ENCODE peak calls at places on chromosomes 3 and 15, in nine cellular contexts. X, J, W, P, H, Y, Q, V and U are unnamed samples.

GRCh38 chr3:38297537-38297936 is 15.4 kb downstream of the SLC22A14 start:
- DNase-seq in X (no peak), J (no peak), W (no peak), P (no peak), H (no peak), Y (no peak), Q (no peak), V (no peak), U (no peak)

GRCh38 chr3:1092771-1093170 is at the start of gene CNTN6:
- DNase-seq in X (no peak), J (no peak), W (no peak), P (no peak), H (no peak), Y (peak), Q (peak), V (no peak), U (no peak)

GRCh38 chr15:55535436-55535835 is 27.4 kb upstream of the DNAAF4 start:
- DNase-seq in X (no peak), J (no peak), W (no peak), P (no peak), H (no peak), Y (no peak), Q (no peak), V (no peak), U (no peak)

GRCh38 chr15:93929375-93930094 is 301.8 kb upstream of the MCTP2 start:
- DNase-seq in X (no peak), J (peak), W (no peak), P (no peak), H (no peak), Y (peak), Q (peak), V (no peak), U (no peak)

GRCh38 chr15:80183886-80184285 is 31.1 kb downstream of the FAH start:
- DNase-seq in X (no peak), J (no peak), W (no peak), P (no peak), H (peak), Y (no peak), Q (no peak), V (no peak), U (no peak)

GRCh38 chr15:76197703-76198455 is 113.4 kb downstream of the ETFA start:
- DNase-seq in X (peak), J (no peak), W (no peak), P (no peak), H (no peak), Y (no peak), Q (no peak), V (peak), U (no peak)

GRCh38 chr15:89017370-89018066 is 70.7 kb upstream of the ABHD2 start:
- DNase-seq in X (peak), J (peak), W (peak), P (peak), H (peak), Y (peak), Q (peak), V (peak), U (no peak)

GRCh38 chr3:65979152-65979551 is 59.6 kb downstream of the MAGI1 start:
- DNase-seq in X (no peak), J (no peak), W (no peak), P (no peak), H (no peak), Y (no peak), Q (peak), V (no peak), U (no peak)

GRCh38 chr3:60764870-60765269 is 486.4 kb downstream of the FHIT start:
- DNase-seq in X (no peak), J (no peak), W (no peak), P (no peak), H (no peak), Y (no peak), Q (no peak), V (no peak), U (no peak)

GRCh38 chr15:37289109-37289765 is 188.9 kb upstream of the MEIS2 start:
- DNase-seq in X (no peak), J (no peak), W (no peak), P (no peak), H (peak), Y (peak), Q (peak), V (peak), U (no peak)
- TF ChIP-seq CTCF in X (no peak), J (no peak), W (no peak), P (no peak), H (no peak), Y (peak), Q (peak), V (peak), U (peak)

GRCh38 chr3:48664929-48665328 is 2.2 kb upstream of the CELSR3 start:
- DNase-seq in X (no peak), J (no peak), W (no peak), P (no peak), H (no peak), Y (no peak), Q (no peak), V (no peak), U (no peak)

GRCh38 chr3:48662140-48662752 is 440 bp downstream of the CELSR3 start:
- DNase-seq in X (no peak), J (no peak), W (no peak), P (no peak), H (no peak), Y (no peak), Q (no peak), V (no peak), U (no peak)

GRCh38 chr3:48663489-48664312 is 1.0 kb upstream of the CELSR3 start:
- DNase-seq in X (peak), J (peak), W (peak), P (peak), H (peak), Y (peak), Q (peak), V (peak), U (peak)

GRCh38 chr3:48662753-48663488 is at the start of gene CELSR3:
- DNase-seq in X (peak), J (peak), W (no peak), P (peak), H (peak), Y (peak), Q (peak), V (peak), U (peak)

GRCh38 chr3:48664313-48664644 is 1.6 kb upstream of the CELSR3 start:
- DNase-seq in X (no peak), J (no peak), W (no peak), P (no peak), H (no peak), Y (no peak), Q (no peak), V (no peak), U (no peak)
- TF ChIP-seq CTCF in X (no peak), J (no peak), W (no peak), P (peak), H (no peak), Y (no peak), Q (no peak), V (no peak), U (peak)

DNA sequence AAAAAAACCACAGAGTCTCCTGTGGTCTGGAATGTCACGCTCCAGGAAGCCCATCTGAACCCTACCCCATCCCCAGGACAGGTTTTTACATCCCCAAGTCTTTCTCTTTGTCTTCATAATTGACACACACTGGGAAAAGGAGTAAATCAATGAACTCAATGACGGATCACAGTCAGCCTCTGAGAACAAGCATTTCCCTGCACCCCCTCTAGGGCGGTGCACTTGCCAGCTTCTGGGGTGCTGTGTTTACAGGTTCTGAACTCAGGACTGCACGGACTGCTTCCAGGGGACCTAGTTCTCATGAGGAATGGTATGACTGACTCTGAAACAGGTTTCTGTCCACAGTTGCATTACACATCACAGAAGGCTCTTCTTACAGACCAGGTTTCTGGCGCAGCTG is 81.1 kb downstream of the NUP210 start:
- DNase-seq in X (no peak), J (no peak), W (no peak), P (no peak), H (no peak), Y (no peak), Q (no peak), V (no peak), U (no peak)
- TF ChIP-seq CTCF in X (no peak), J (no peak), W (no peak), P (no peak), H (no peak), Y (no peak), Q (no peak), V (no peak), U (no peak)

GRCh38 chr3:157130138-157130880 is 29.6 kb downstream of the CCNL1 start:
- DNase-seq in X (peak), J (peak), W (no peak), P (peak), H (peak), Y (peak), Q (peak), V (peak), U (no peak)
- TF ChIP-seq CTCF in X (peak), J (peak), W (no peak), P (peak), H (peak), Y (peak), Q (peak), V (peak), U (peak)

GRCh38 chr15:78437107-78437761 is 782 bp upstream of the IREB2 start:
- DNase-seq in X (no peak), J (no peak), W (no peak), P (no peak), H (no peak), Y (no peak), Q (no peak), V (peak), U (no peak)

GRCh38 chr15:78438595-78439285 is 724 bp downstream of the IREB2 start:
- DNase-seq in X (no peak), J (no peak), W (no peak), P (peak), H (peak), Y (peak), Q (peak), V (no peak), U (no peak)

GRCh38 chr15:78434134-78434533 is 3.9 kb upstream of the IREB2 start:
- DNase-seq in X (no peak), J (no peak), W (no peak), P (no peak), H (no peak), Y (no peak), Q (no peak), V (no peak), U (no peak)

GRCh38 chr15:78440375-78441373 is 2.7 kb downstream of the IREB2 start:
- DNase-seq in X (no peak), J (no peak), W (no peak), P (no peak), H (no peak), Y (no peak), Q (no peak), V (no peak), U (no peak)

GRCh38 chr15:78437762-78438594 is at the start of gene IREB2:
- DNase-seq in X (peak), J (peak), W (peak), P (peak), H (peak), Y (peak), Q (peak), V (peak), U (peak)
- TF ChIP-seq CTCF in X (no peak), J (no peak), W (no peak), P (no peak), H (no peak), Y (no peak), Q (no peak), V (no peak), U (no peak)

GRCh38 chr3:50350527-50351317 is at the start of the genes CYB561D2 and NPRL2:
- DNase-seq in X (peak), J (peak), W (peak), P (peak), H (peak), Y (peak), Q (peak), V (peak), U (peak)
- TF ChIP-seq CTCF in X (no peak), J (no peak), W (no peak), P (no peak), H (no peak), Y (no peak), Q (no peak), V (no peak), U (peak)

GRCh38 chr3:188687389-188687788 is 484.4 kb upstream of the TPRG1 start:
- DNase-seq in X (no peak), J (no peak), W (no peak), P (no peak), H (peak), Y (no peak), Q (peak), V (no peak), U (no peak)
- TF ChIP-seq CTCF in X (peak), J (no peak), W (no peak), P (no peak), H (no peak), Y (peak), Q (peak), V (peak), U (peak)

GRCh38 chr3:123370819-123371218 is 78.1 kb downstream of the ADCY5 start:
- DNase-seq in X (no peak), J (peak), W (no peak), P (no peak), H (no peak), Y (no peak), Q (no peak), V (no peak), U (no peak)

GRCh38 chr3:123361019-123361418 is 87.9 kb downstream of the ADCY5 start:
- DNase-seq in X (no peak), J (no peak), W (no peak), P (no peak), H (no peak), Y (no peak), Q (no peak), V (no peak), U (no peak)

GRCh38 chr3:123367467-123368154 is 81.3 kb downstream of the ADCY5 start:
- DNase-seq in X (peak), J (peak), W (no peak), P (no peak), H (no peak), Y (no peak), Q (no peak), V (no peak), U (no peak)

GRCh38 chr3:123369085-123369484 is 79.8 kb downstream of the ADCY5 start:
- DNase-seq in X (no peak), J (peak), W (no peak), P (no peak), H (no peak), Y (no peak), Q (no peak), V (no peak), U (no peak)

DNA sequence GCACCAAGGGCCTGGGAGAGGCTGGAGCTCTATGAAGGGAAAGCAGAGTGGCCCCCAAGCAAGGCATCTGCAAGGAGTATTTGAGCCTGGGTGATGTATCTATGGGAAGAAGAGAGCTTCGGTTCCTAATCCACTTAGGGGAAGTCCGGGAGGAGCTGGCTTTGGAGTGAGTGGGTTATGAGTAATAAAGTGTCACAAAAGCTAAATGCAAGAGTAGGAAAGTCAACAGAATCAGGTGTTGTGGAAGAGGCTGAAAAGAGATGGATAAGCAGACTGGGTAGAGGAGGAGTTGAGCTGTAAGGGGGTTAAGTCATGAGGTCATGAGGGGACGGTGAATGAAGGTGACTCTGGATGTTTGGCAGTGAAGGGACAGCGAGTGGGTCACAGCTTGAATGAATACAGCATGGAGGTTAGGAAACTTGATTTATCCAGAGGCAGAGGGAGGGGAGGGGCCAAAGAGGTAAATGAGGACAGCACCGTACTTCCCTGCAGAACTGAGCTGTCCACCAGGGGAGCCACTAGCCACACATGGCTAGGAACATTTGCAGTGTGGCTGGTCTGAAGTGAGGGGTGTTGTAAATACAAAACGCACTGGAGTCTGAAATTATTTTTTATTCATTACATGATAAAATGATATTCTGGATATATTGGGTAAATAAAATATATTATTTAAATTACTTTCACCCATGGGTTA is 83.3 kb downstream of the ADCY5 start:
- DNase-seq in X (no peak), J (peak), W (no peak), P (no peak), H (peak), Y (peak), Q (no peak), V (peak), U (no peak)
- TF ChIP-seq CTCF in X (peak), J (peak), W (no peak), P (peak), H (peak), Y (peak), Q (peak), V (peak), U (peak)

DNA sequence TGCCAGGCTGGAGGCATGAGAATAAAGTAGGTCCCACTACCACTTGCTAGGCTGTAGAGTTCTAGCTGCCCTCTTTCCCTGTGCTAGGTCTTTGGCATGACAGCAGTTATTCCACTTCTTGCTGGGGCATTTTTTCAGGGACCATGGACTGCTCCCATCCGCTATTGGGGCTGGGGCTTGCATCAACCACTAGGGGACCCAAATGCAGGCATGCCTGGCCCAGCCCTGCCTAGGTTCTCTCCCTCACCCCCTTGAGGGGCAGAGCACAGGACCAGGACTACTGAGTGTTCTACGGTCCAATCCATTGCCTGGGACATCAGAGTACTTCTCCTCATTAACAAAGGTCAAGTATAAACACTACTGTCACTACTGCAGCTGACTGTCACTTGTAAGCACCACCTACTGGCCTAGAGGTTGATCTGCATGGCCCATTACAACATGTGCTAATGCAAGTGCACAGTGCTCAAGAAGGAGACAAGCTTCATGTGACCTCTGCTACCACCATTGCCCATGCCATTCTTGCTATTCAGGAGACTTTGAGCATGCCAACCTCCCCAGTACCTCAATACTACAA is 270.5 kb downstream of the MBNL1 start:
- DNase-seq in X (no peak), J (no peak), W (no peak), P (no peak), H (peak), Y (no peak), Q (no peak), V (no peak), U (no peak)
- TF ChIP-seq CTCF in X (no peak), J (no peak), W (no peak), P (no peak), H (no peak), Y (no peak), Q (no peak), V (peak), U (no peak)

DNA sequence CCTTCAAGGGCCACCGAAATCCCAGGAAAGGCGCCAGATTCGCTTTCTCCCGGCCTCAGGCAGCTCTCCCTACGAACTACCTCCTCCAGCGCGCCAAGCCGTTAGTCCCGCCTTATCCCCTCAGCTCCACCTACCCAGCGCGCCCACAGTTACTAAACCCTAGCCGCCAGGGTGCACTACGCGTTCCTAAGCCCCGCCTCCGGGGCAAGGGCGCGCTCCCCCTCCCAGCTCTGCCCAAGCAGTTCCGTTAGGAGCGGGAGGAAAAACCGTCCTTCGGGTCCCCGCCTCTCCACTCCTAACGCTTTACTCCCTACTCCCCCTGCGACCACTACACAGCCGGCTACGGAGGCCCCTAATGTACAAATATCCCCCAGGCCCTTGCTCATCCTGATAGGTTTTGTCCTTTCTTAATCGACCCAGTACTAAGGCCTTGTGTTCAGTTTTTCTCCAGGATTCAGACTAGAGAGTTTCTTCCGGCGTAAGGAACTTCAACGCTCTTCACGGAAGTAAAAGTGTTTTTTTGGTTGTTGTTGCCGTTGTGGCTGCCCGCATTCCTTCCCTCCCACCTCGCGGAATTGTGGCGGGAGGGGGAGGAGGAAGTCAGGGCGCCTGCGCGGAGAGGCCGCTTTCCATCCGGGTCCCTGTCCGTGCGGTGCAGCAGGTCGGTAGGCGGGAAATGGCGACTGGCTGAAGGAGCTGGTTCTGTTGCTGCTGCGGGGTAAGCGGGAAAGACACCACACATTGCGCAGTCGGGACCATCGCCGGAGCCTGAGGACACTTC is at the start of gene CTDSPL2:
- DNase-seq in X (peak), J (peak), W (peak), P (peak), H (peak), Y (peak), Q (peak), V (peak), U (peak)
- TF ChIP-seq CTCF in X (peak), J (peak), W (no peak), P (peak), H (no peak), Y (peak), Q (no peak), V (peak), U (peak)